ENCODE peak calls at places on chromosomes 6 and 20, in four cellular contexts. One of them, this sample, is unnamed.

GRCh38 chr20:44231713-44232468 is 15.2 kb upstream of the GDAP1L1 start:
- DNase-seq in caudate nucleus: no peak
- DNase-seq in left lung: no peak
- DNase-seq in fibroblast of lung: no peak
- DNase-seq in this sample: no peak

GRCh38 chr6:106537662-106538061 is 91.6 kb downstream of the RTN4IP1 start:
- DNase-seq in caudate nucleus: no peak
- DNase-seq in left lung: no peak
- DNase-seq in fibroblast of lung: no peak
- DNase-seq in this sample: no peak

GRCh38 chr6:108501559-108501958 is 59.2 kb upstream of the FOXO3 start:
- DNase-seq in caudate nucleus: no peak
- DNase-seq in left lung: no peak
- DNase-seq in fibroblast of lung: peak
- DNase-seq in this sample: peak

GRCh38 chr20:3692706-3693294 is 11.0 kb upstream of the ADAM33 start:
- DNase-seq in caudate nucleus: no peak
- DNase-seq in left lung: peak
- DNase-seq in fibroblast of lung: no peak
- DNase-seq in this sample: no peak

GRCh38 chr6:19719691-19720127 is 117.5 kb upstream of the ID4 start:
- DNase-seq in caudate nucleus: no peak
- DNase-seq in left lung: no peak
- DNase-seq in fibroblast of lung: peak
- DNase-seq in this sample: no peak

GRCh38 chr6:92748131-92748530 is 671.2 kb downstream of the EPHA7 start:
- DNase-seq in caudate nucleus: no peak
- DNase-seq in left lung: no peak
- DNase-seq in fibroblast of lung: peak
- DNase-seq in this sample: no peak

GRCh38 chr6:11654876-11655275 is 117.3 kb downstream of the TMEM170B start:
- DNase-seq in caudate nucleus: no peak
- DNase-seq in left lung: no peak
- DNase-seq in fibroblast of lung: peak
- DNase-seq in this sample: no peak

GRCh38 chr20:8764289-8764962 is 304.5 kb upstream of the PLCB4 start:
- DNase-seq in caudate nucleus: no peak
- DNase-seq in left lung: no peak
- DNase-seq in fibroblast of lung: no peak
- DNase-seq in this sample: no peak

GRCh38 chr6:114131943-114132342 is 161.0 kb upstream of the HDAC2 start:
- DNase-seq in caudate nucleus: no peak
- DNase-seq in left lung: no peak
- DNase-seq in fibroblast of lung: no peak
- DNase-seq in this sample: no peak

GRCh38 chr20:13493143-13493542 is 145.6 kb downstream of the TASP1 start:
- DNase-seq in caudate nucleus: no peak
- DNase-seq in left lung: no peak
- DNase-seq in fibroblast of lung: no peak
- DNase-seq in this sample: no peak

GRCh38 chr6:104537185-104537584 is 322.5 kb downstream of the HACE1 start:
- DNase-seq in caudate nucleus: no peak
- DNase-seq in left lung: no peak
- DNase-seq in fibroblast of lung: peak
- DNase-seq in this sample: no peak

GRCh38 chr20:49676581-49677291 is 36.9 kb downstream of the B4GALT5 start:
- DNase-seq in caudate nucleus: no peak
- DNase-seq in left lung: no peak
- DNase-seq in fibroblast of lung: peak
- DNase-seq in this sample: peak

GRCh38 chr6:152669894-152670293 is 27.8 kb upstream of the MYCT1 start:
- DNase-seq in caudate nucleus: no peak
- DNase-seq in left lung: no peak
- DNase-seq in fibroblast of lung: peak
- DNase-seq in this sample: peak

GRCh38 chr6:101630956-101631355 is 237.4 kb downstream of the GRIK2 start:
- DNase-seq in caudate nucleus: no peak
- DNase-seq in left lung: no peak
- DNase-seq in fibroblast of lung: no peak
- DNase-seq in this sample: no peak

GRCh38 chr20:44470327-44470726 is 5.3 kb upstream of the TTPAL start:
- DNase-seq in caudate nucleus: no peak
- DNase-seq in left lung: no peak
- DNase-seq in fibroblast of lung: no peak
- DNase-seq in this sample: no peak

GRCh38 chr6:111551521-111552231 is 54.0 kb downstream of the TRAF3IP2 start:
- DNase-seq in caudate nucleus: peak
- DNase-seq in left lung: no peak
- DNase-seq in fibroblast of lung: peak
- DNase-seq in this sample: peak

This sample was measured in HT-29.